ENCODE peak calls at places on chromosomes 5 and 9, in five cellular contexts. One of them, this sample, is unnamed.

GRCh38 chr5:19806756-19807155 is 181.2 kb downstream of the CDH18 start:
- DNase-seq in PC-3: peak; percentile 18
- DNase-seq in CD8-positive, alpha-beta T cell: no peak
- DNase-seq in WERI-Rb-1: no peak
- DNase-seq in T follicular helper cell: no peak
- DNase-seq in this sample: peak; percentile 26

GRCh38 chr9:124758061-124758460 is 13.1 kb downstream of the NR6A1 start:
- DNase-seq in PC-3: no peak
- DNase-seq in CD8-positive, alpha-beta T cell: no peak
- DNase-seq in WERI-Rb-1: no peak
- DNase-seq in T follicular helper cell: no peak
- DNase-seq in this sample: no peak

GRCh38 chr5:2186472-2187015 is 303.8 kb upstream of the IRX4 start:
- DNase-seq in PC-3: no peak
- DNase-seq in CD8-positive, alpha-beta T cell: no peak
- DNase-seq in WERI-Rb-1: no peak
- DNase-seq in T follicular helper cell: no peak
- DNase-seq in this sample: no peak

GRCh38 chr5:44332360-44332971 is 56.8 kb downstream of the FGF10 start:
- DNase-seq in PC-3: peak; percentile 82
- DNase-seq in CD8-positive, alpha-beta T cell: no peak
- DNase-seq in WERI-Rb-1: no peak
- DNase-seq in T follicular helper cell: no peak
- DNase-seq in this sample: peak; percentile 23

GRCh38 chr5:60668715-60669304 is 31.2 kb downstream of the DEPDC1B start:
- DNase-seq in PC-3: peak; percentile 67
- DNase-seq in CD8-positive, alpha-beta T cell: no peak
- DNase-seq in WERI-Rb-1: no peak
- DNase-seq in T follicular helper cell: no peak
- DNase-seq in this sample: peak; percentile 30

GRCh38 chr5:1514027-1514818 is 9.5 kb downstream of the LPCAT1 start:
- DNase-seq in PC-3: no peak
- DNase-seq in CD8-positive, alpha-beta T cell: peak; percentile 3
- DNase-seq in WERI-Rb-1: peak; percentile 8
- DNase-seq in T follicular helper cell: no peak
- DNase-seq in this sample: no peak

GRCh38 chr5:122262107-122262506 is 49.9 kb upstream of the SNCAIP start:
- DNase-seq in PC-3: peak; percentile 3
- DNase-seq in CD8-positive, alpha-beta T cell: no peak
- DNase-seq in WERI-Rb-1: no peak
- DNase-seq in T follicular helper cell: no peak
- DNase-seq in this sample: no peak

GRCh38 chr5:109281136-109281690 is 128.6 kb downstream of the PJA2 start:
- DNase-seq in PC-3: no peak
- DNase-seq in CD8-positive, alpha-beta T cell: no peak
- DNase-seq in WERI-Rb-1: no peak
- DNase-seq in T follicular helper cell: no peak
- DNase-seq in this sample: no peak

GRCh38 chr9:21991039-21991959 is 2.9 kb downstream of the CDKN2A start:
- DNase-seq in PC-3: no peak
- DNase-seq in CD8-positive, alpha-beta T cell: no peak
- DNase-seq in WERI-Rb-1: no peak
- DNase-seq in T follicular helper cell: no peak
- DNase-seq in this sample: no peak

GRCh38 chr5:80184235-80185023 is 71.4 kb downstream of the SERINC5 start:
- DNase-seq in PC-3: peak; percentile 67
- DNase-seq in CD8-positive, alpha-beta T cell: no peak
- DNase-seq in WERI-Rb-1: no peak
- DNase-seq in T follicular helper cell: no peak
- DNase-seq in this sample: peak; percentile 46

GRCh38 chr5:147075187-147075586 is 159.6 kb upstream of the STK32A start:
- DNase-seq in PC-3: no peak
- DNase-seq in CD8-positive, alpha-beta T cell: no peak
- DNase-seq in WERI-Rb-1: no peak
- DNase-seq in T follicular helper cell: no peak
- DNase-seq in this sample: no peak

This sample was measured in LNCaP clone FGC.